ENCODE peak calls at places on chromosomes 12 and 14, in ten cellular contexts. B is astrocyte, P is AG09309, C is PC-9, Q is suprapubic skin, F is spleen, R is brain microvascular endothelial cell, O is tibial artery, K is choroid plexus epithelial cell, Z is GM06990. U is an unnamed sample.

GRCh38 chr12:24185787-24186186 is 236.3 kb upstream of the SOX5 start:
- DNase-seq in O (no peak), K (no peak), C (no peak), B (no peak), R (no peak), Q (no peak), P (no peak), F (no peak), Z (no peak), U (no peak)

GRCh38 chr12:130664772-130665171 is 51.3 kb downstream of the RIMBP2 start:
- DNase-seq in F (peak), B (no peak), R (no peak), O (no peak), Q (no peak), Z (no peak), K (no peak), C (no peak), P (no peak), U (no peak)

GRCh38 chr14:76115010-76115422 is 36.7 kb upstream of the GPATCH2L start:
- DNase-seq in K (no peak), C (no peak), R (no peak), B (no peak), Q (no peak), O (no peak), P (no peak), Z (no peak), F (no peak), U (no peak)

GRCh38 chr12:66763453-66763852 is 84.6 kb upstream of the GRIP1 start:
- DNase-seq in R (no peak), B (no peak), F (no peak), Z (no peak), K (no peak), P (no peak), Q (no peak), O (no peak), C (no peak), U (no peak)

GRCh38 chr12:22598141-22598762 is 26.7 kb upstream of the ETNK1 start:
- DNase-seq in R (no peak), Q (no peak), C (no peak), F (no peak), B (no peak), K (no peak), P (no peak), O (no peak), Z (no peak), U (no peak)

GRCh38 chr12:62268956-62269355 is 8.8 kb downstream of the USP15 start:
- DNase-seq in R (no peak), Q (no peak), F (no peak), C (peak), B (peak), P (no peak), Z (no peak), O (no peak), K (peak), U (peak)

GRCh38 chr12:119006749-119007148 is 25.4 kb downstream of the SRRM4 start:
- DNase-seq in C (no peak), O (no peak), Z (no peak), B (no peak), F (no peak), R (no peak), Q (no peak), P (no peak), K (no peak), U (no peak)

GRCh38 chr14:52551696-52552062 is 626 bp downstream of the TXNDC16 start:
- DNase-seq in R (peak), K (peak), Z (no peak), B (peak), P (no peak), Q (no peak), F (no peak), C (no peak), O (no peak), U (peak)

GRCh38 chr14:23071244-23071974 is 14.1 kb upstream of the CDH24 start:
- DNase-seq in P (peak), O (peak), F (peak), C (peak), Q (peak), B (peak), Z (peak), K (peak), R (peak), U (peak)

GRCh38 chr12:90621927-90622326 is 333.0 kb downstream of the CCER1 start:
- DNase-seq in F (no peak), Q (no peak), K (peak), C (no peak), B (peak), O (no peak), Z (no peak), R (peak), P (peak), U (peak)

GRCh38 chr14:32469388-32470160 is 140.5 kb downstream of the AKAP6 start:
- DNase-seq in P (no peak), Q (no peak), O (no peak), F (no peak), B (peak), R (no peak), K (peak), C (peak), Z (no peak), U (peak)

GRCh38 chr14:98984027-98984718 is 287.8 kb downstream of the BCL11B start:
- DNase-seq in K (no peak), B (no peak), C (no peak), R (no peak), F (no peak), O (no peak), P (no peak), Z (no peak), Q (no peak), U (no peak)

GRCh38 chr12:116159593-116159992 is 117.9 kb downstream of the MED13L start:
- DNase-seq in P (no peak), F (no peak), O (no peak), C (no peak), R (no peak), B (no peak), K (no peak), Z (no peak), Q (no peak), U (no peak)

GRCh38 chr14:102540310-102541028 is 30.9 kb upstream of the ANKRD9 start:
- DNase-seq in Z (no peak), F (no peak), C (no peak), R (no peak), K (peak), O (no peak), B (no peak), Q (no peak), P (no peak), U (peak)

GRCh38 chr12:120817559-120818330 is 86.4 kb downstream of the SPPL3 start:
- DNase-seq in Z (no peak), P (no peak), Q (no peak), K (peak), C (no peak), B (no peak), R (no peak), F (no peak), O (no peak), U (no peak)

GRCh38 chr12:124654666-124655316 is 87.4 kb upstream of the NCOR2 start:
- DNase-seq in F (no peak), K (no peak), Q (no peak), O (peak), Z (no peak), B (no peak), P (no peak), R (no peak), C (no peak), U (no peak)

GRCh38 chr14:92380582-92380981 is 57.6 kb downstream of the SLC24A4 start:
- DNase-seq in P (no peak), Q (no peak), R (no peak), B (no peak), F (no peak), C (no peak), O (no peak), K (no peak), Z (no peak), U (no peak)

GRCh38 chr12:66733839-66734238 is 55.0 kb upstream of the GRIP1 start:
- DNase-seq in K (no peak), O (no peak), R (no peak), B (no peak), C (no peak), P (no peak), F (no peak), Z (no peak), Q (no peak), U (no peak)

GRCh38 chr12:96812153-96812552 is 94.9 kb upstream of the NEDD1 start:
- DNase-seq in Z (no peak), K (no peak), P (no peak), B (no peak), R (no peak), F (no peak), O (no peak), Q (no peak), C (no peak), U (no peak)

GRCh38 chr12:105332925-105333324 is 2.4 kb downstream of the C12orf75 start:
- DNase-seq in F (no peak), B (no peak), Z (no peak), P (no peak), O (no peak), R (no peak), C (no peak), Q (no peak), K (no peak), U (no peak)

GRCh38 chr12:105336411-105336810 is 5.9 kb downstream of the C12orf75 start:
- DNase-seq in C (no peak), P (no peak), Q (no peak), B (no peak), R (no peak), K (no peak), O (no peak), F (no peak), Z (no peak), U (no peak)

GRCh38 chr12:105334001-105334400 is 3.5 kb downstream of the C12orf75 start:
- DNase-seq in F (no peak), O (no peak), P (no peak), B (peak), Z (no peak), R (peak), K (peak), Q (no peak), C (no peak), U (no peak)

GRCh38 chr12:105335856-105336255 is 5.4 kb downstream of the C12orf75 start:
- DNase-seq in Z (no peak), C (no peak), B (no peak), Q (no peak), K (no peak), O (no peak), F (no peak), R (no peak), P (no peak), U (no peak)

DNA sequence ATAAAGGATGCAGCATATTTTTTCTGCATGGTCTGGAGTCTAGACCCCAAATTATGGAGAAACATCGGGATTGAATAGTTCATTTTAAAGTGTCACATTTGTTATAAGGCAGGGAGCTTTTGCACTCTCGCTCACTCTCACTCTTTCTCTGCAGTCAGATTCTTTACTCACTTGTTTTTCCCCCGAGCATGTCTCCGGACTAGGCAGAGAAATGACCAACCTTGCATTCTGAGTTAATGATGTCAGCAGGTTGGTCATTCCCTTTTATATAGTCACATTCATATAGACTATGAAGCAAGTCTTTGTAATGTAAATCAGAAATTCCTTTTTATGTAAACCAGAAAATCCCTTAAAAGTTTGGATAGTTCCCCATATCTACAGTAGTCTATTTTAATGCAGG is 4.1 kb downstream of the C12orf75 start:
- DNase-seq in P (no peak), B (peak), Q (no peak), O (no peak), R (peak), K (peak), C (no peak), Z (no peak), F (no peak), U (peak)
- H3K4me3 ChIP-seq in P (no peak), B (peak), Q (no peak), O (peak), R (peak), K (no peak), C (no peak), Z (no peak), F (no peak), U (no peak)

GRCh38 chr14:100285913-100286400 is 20.3 kb downstream of the SLC25A29 start:
- DNase-seq in P (no peak), C (no peak), Z (no peak), F (no peak), R (no peak), O (no peak), B (no peak), Q (peak), K (no peak), U (no peak)
- TF ChIP-seq CTCF in P (no peak), C (peak), Z (no peak), F (no peak), R (no peak), O (no peak), B (no peak), Q (no peak), K (no peak), U (no peak)

DNA sequence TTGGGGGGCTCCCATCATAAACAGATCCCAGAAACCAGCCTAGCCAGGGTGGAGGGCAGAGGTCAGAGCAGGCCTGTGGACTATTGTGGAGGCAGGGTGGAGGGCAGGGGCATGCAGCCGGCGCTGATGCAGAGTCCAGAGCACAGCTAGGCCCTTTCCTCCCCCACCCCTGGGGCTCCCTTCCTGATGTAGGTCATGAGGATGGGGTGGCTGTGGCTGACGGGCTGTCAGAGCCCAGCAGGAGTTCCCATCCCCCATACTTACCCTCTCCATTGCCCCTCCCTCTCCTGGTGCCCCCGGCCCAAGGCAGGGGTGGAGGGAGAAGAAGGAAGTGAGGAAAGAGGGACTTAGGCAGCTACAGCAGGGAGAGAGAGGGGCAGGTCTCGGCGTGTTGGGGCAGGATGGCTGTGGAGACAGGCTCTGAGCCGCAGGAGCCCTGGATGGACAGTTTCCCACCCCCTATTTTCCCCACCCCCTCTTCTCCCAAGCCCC is 5.7 kb upstream of the ZNF385A start:
- DNase-seq in C (no peak), Q (no peak), P (no peak), K (no peak), Z (no peak), F (no peak), R (no peak), O (no peak), B (no peak), U (peak)
- H3K4me3 ChIP-seq in C (no peak), Q (peak), P (no peak), K (no peak), Z (peak), F (no peak), R (no peak), O (no peak), B (no peak), U (peak)

GRCh38 chr12:57580466-57580795 is 10.6 kb upstream of the PIP4K2C start:
- DNase-seq in C (no peak), Q (no peak), Z (no peak), K (no peak), F (no peak), P (no peak), R (no peak), B (no peak), O (no peak), U (no peak)
- TF ChIP-seq CTCF in C (no peak), Q (no peak), Z (no peak), K (no peak), F (no peak), P (no peak), R (no peak), B (no peak), O (no peak), U (no peak)

DNA sequence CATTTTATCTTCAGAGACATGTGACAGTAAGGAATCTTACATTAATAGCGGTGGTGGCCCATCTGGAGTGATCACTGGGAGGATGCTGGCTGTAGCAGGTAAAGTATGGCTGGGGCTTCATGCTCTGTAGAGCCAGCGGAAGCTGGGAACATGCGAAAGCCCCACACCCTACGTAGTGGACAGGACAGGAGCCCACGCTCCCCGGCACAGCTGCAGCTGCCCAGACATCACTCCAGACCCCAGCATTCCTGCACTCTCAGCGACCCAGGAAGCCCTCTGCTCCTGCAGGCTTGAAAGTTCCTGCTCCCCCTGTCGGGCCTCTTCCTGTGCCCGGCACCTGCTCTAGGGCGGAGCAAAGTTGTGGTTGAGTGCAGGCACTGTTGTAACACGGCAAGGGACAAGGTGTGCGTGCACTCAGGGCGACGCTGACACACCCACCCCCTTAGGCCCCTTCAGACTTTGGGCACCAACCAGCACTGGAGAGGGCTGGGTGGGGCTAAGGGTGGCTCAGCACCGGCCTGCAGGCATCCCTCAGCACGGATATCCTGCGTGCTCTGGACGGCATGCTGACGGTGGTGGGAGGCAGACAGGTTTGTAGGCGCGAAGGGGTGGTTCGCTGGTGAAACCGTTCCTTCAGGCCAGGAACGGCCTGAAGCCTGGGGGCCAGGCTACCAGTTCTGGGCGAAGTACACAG is 568.3 kb downstream of the FSCB start:
- DNase-seq in P (no peak), Q (no peak), C (no peak), K (no peak), F (peak), O (no peak), Z (no peak), R (no peak), B (no peak), U (no peak)
- H3K4me3 ChIP-seq in P (no peak), Q (no peak), C (no peak), K (no peak), F (no peak), O (no peak), Z (no peak), R (no peak), B (no peak), U (no peak)